ENCODE peak calls at places on chromosomes 11 and 22, in ten cellular contexts. X is NCI-H1105; R is activated gamma-delta T cell treated with anti-CD3 and anti-CD28 coated beads, Interleukin-2, amount 50 U/mL, for 16 hours; S is GM03348; O is AG08396; G is HS-5; N is fibroblast of mammary gland; L is nephron progenitor cell; I is MCF 10A; H is stimulated activated CD4-positive, alpha-beta T cell treated with anti-CD3 and anti-CD28 coated beads, TNF-alpha, amount 100 ng/mL, for 1 hour. U is an unnamed sample.
A peak's percentile ranks its signal among the peaks of the same experiment; 100 is the strongest.

GRCh38 chr22:29587938-29588699 is 7.2 kb upstream of the NIPSNAP1 start:
- DNase-seq in X (no peak), R (no peak), S (peak; percentile 79), O (peak; percentile 69), G (peak; percentile 80), N (peak; percentile 91), L (no peak), I (peak; percentile 92), H (no peak), U (peak; percentile 47)

GRCh38 chr22:35328472-35328885 is 28.8 kb downstream of the TOM1 start:
- DNase-seq in X (no peak), R (no peak), S (no peak), O (no peak), G (no peak), N (no peak), L (no peak), I (peak; percentile 59), H (no peak), U (no peak)

GRCh38 chr22:43094085-43094484 is 4.9 kb upstream of the TTLL1 start:
- DNase-seq in X (no peak), R (no peak), S (no peak), O (no peak), G (no peak), N (no peak), L (no peak), I (peak; percentile 70), H (no peak), U (no peak)

GRCh38 chr11:60776167-60776566 is 9.0 kb upstream of the MS4A10 start:
- DNase-seq in X (no peak), R (no peak), S (no peak), O (no peak), G (no peak), N (no peak), L (no peak), I (no peak), H (no peak), U (no peak)

GRCh38 chr11:102177974-102178631 is 67.9 kb downstream of the YAP1 start:
- DNase-seq in X (no peak), R (no peak), S (peak; percentile 83), O (peak; percentile 71), G (peak; percentile 100), N (peak; percentile 94), L (no peak), I (peak; percentile 92), H (no peak), U (peak; percentile 77)

GRCh38 chr22:30301995-30302809 is 12.9 kb upstream of the CASTOR1 start:
- DNase-seq in X (no peak), R (no peak), S (peak; percentile 73), O (peak; percentile 37), G (no peak), N (peak; percentile 86), L (no peak), I (peak; percentile 85), H (no peak), U (no peak)

GRCh38 chr22:49394116-49394785 is 433.4 kb downstream of the BRD1 start:
- DNase-seq in X (no peak), R (no peak), S (no peak), O (no peak), G (no peak), N (no peak), L (no peak), I (no peak), H (no peak), U (no peak)

GRCh38 chr22:41857860-41858199 is 24.9 kb downstream of the SREBF2 start:
- DNase-seq in X (no peak), R (no peak), S (no peak), O (no peak), G (no peak), N (no peak), L (no peak), I (no peak), H (no peak), U (no peak)

GRCh38 chr11:134202661-134203060 is 21.1 kb downstream of the NCAPD3 start:
- DNase-seq in X (no peak), R (no peak), S (no peak), O (no peak), G (no peak), N (no peak), L (no peak), I (no peak), H (no peak), U (no peak)

GRCh38 chr11:4713241-4713640 is 8.7 kb downstream of the MMP26 start:
- DNase-seq in X (no peak), R (no peak), S (no peak), O (no peak), G (no peak), N (no peak), L (no peak), I (no peak), H (no peak), U (no peak)

U was measured in HFF-Myc.